ENCODE peak calls at places on chromosome 11, in four cellular contexts. A, I, C and N are unnamed samples.
A peak's percentile ranks its signal among the peaks of the same experiment; 100 is the strongest.

GRCh38 chr11:122180435-122180834 is 64.4 kb upstream of the BLID start:
- DNase-seq in C (no peak), I (peak; percentile 98), A (peak; percentile 78), N (peak; percentile 60)

GRCh38 chr11:68383976-68384501 is 71.6 kb downstream of the LRP5 start:
- DNase-seq in I (peak; percentile 19), C (peak; percentile 49), A (peak; percentile 45), N (peak; percentile 55)

GRCh38 chr11:83241291-83241946 is 44.7 kb downstream of the CCDC90B start:
- DNase-seq in C (peak; percentile 25), A (peak; percentile 76), I (peak; percentile 77), N (no peak)

GRCh38 chr11:94731921-94732601 is 36.1 kb upstream of the AMOTL1 start:
- DNase-seq in A (peak; percentile 91), I (peak; percentile 74), C (no peak), N (no peak)

GRCh38 chr11:127470485-127470884 is 469.9 kb upstream of the KIRREL3 start:
- DNase-seq in A (no peak), C (peak; percentile 1), I (no peak), N (no peak)

GRCh38 chr11:67545280-67545679 is 22.0 kb upstream of the CABP2 start:
- DNase-seq in C (no peak), I (no peak), A (no peak), N (no peak)

GRCh38 chr11:33976351-33977199 is 75.0 kb upstream of the CAPRIN1 start:
- DNase-seq in I (peak; percentile 38), C (no peak), A (no peak), N (no peak)

GRCh38 chr11:79212711-79213110 is 228.1 kb downstream of the TENM4 start:
- DNase-seq in A (no peak), I (no peak), C (no peak), N (no peak)

GRCh38 chr11:122853971-122854446 is 15.7 kb downstream of the CRTAM start:
- DNase-seq in A (peak; percentile 84), C (no peak), I (peak; percentile 78), N (no peak)

GRCh38 chr11:122085712-122086111 is 30.3 kb downstream of the BLID start:
- DNase-seq in A (no peak), I (no peak), C (no peak), N (no peak)

GRCh38 chr11:22331771-22332170 is 6.4 kb upstream of the SLC17A6 start:
- DNase-seq in C (no peak), A (no peak), I (no peak), N (no peak)